ENCODE peak calls at places on chromosomes 16 and 17, in seven cellular contexts. One of them, this sample, is unnamed.

GRCh38 chr16:67965668-67966548 is 2.5 kb downstream of the SLC12A4 start:
- DNase-seq in endothelial cell of umbilical vein: no peak
- DNase-seq in NCI-H226: no peak
- DNase-seq in effector memory CD4-positive, alpha-beta T cell: no peak
- DNase-seq in epithelial cell of proximal tubule: no peak
- DNase-seq in Panc1: no peak
- DNase-seq in OCI-M1: no peak
- DNase-seq in this sample: no peak

GRCh38 chr17:17837966-17838962 is 1.5 kb upstream of the SREBF1 start:
- DNase-seq in effector memory CD4-positive, alpha-beta T cell: no peak
- DNase-seq in Panc1: no peak
- DNase-seq in OCI-M1: peak; percentile 91
- DNase-seq in epithelial cell of proximal tubule: no peak
- DNase-seq in endothelial cell of umbilical vein: peak; percentile 59
- DNase-seq in NCI-H226: no peak
- DNase-seq in this sample: peak; percentile 44

GRCh38 chr16:11328172-11329079 is 16.8 kb upstream of the RMI2 start:
- DNase-seq in effector memory CD4-positive, alpha-beta T cell: peak; percentile 7
- DNase-seq in Panc1: peak; percentile 28
- DNase-seq in OCI-M1: peak; percentile 22
- DNase-seq in epithelial cell of proximal tubule: peak; percentile 74
- DNase-seq in NCI-H226: peak; percentile 91
- DNase-seq in endothelial cell of umbilical vein: peak; percentile 79
- DNase-seq in this sample: peak; percentile 89

GRCh38 chr17:80605326-80606066 is 60.9 kb downstream of the RPTOR start:
- DNase-seq in NCI-H226: peak; percentile 82
- DNase-seq in epithelial cell of proximal tubule: no peak
- DNase-seq in OCI-M1: no peak
- DNase-seq in Panc1: peak; percentile 12
- DNase-seq in effector memory CD4-positive, alpha-beta T cell: no peak
- DNase-seq in endothelial cell of umbilical vein: no peak
- DNase-seq in this sample: no peak

GRCh38 chr16:24685539-24686432 is 43.7 kb upstream of the TNRC6A start:
- DNase-seq in endothelial cell of umbilical vein: peak; percentile 72
- DNase-seq in NCI-H226: peak; percentile 55
- DNase-seq in Panc1: no peak
- DNase-seq in OCI-M1: no peak
- DNase-seq in effector memory CD4-positive, alpha-beta T cell: no peak
- DNase-seq in epithelial cell of proximal tubule: no peak
- DNase-seq in this sample: peak; percentile 75

GRCh38 chr16:228151-228855 is 946 bp downstream of the LUC7L start:
- DNase-seq in Panc1: no peak
- DNase-seq in OCI-M1: no peak
- DNase-seq in NCI-H226: no peak
- DNase-seq in effector memory CD4-positive, alpha-beta T cell: no peak
- DNase-seq in endothelial cell of umbilical vein: no peak
- DNase-seq in epithelial cell of proximal tubule: no peak
- DNase-seq in this sample: no peak

GRCh38 chr17:47207143-47208067 is 1.7 kb upstream of the MYL4 start:
- DNase-seq in epithelial cell of proximal tubule: no peak
- DNase-seq in NCI-H226: no peak
- DNase-seq in effector memory CD4-positive, alpha-beta T cell: no peak
- DNase-seq in OCI-M1: no peak
- DNase-seq in endothelial cell of umbilical vein: no peak
- DNase-seq in Panc1: no peak
- DNase-seq in this sample: no peak

GRCh38 chr17:80009391-80010282 is 26.0 kb downstream of the TBC1D16 start:
- DNase-seq in effector memory CD4-positive, alpha-beta T cell: no peak
- DNase-seq in Panc1: no peak
- DNase-seq in epithelial cell of proximal tubule: no peak
- DNase-seq in endothelial cell of umbilical vein: no peak
- DNase-seq in NCI-H226: no peak
- DNase-seq in OCI-M1: no peak
- DNase-seq in this sample: no peak

GRCh38 chr17:2068101-2068518 is 13.2 kb downstream of the HIC1 start:
- DNase-seq in OCI-M1: no peak
- DNase-seq in endothelial cell of umbilical vein: no peak
- DNase-seq in Panc1: no peak
- DNase-seq in effector memory CD4-positive, alpha-beta T cell: no peak
- DNase-seq in epithelial cell of proximal tubule: no peak
- DNase-seq in NCI-H226: no peak
- DNase-seq in this sample: peak; percentile 73

GRCh38 chr17:40827746-40828453 is 5.5 kb upstream of the KRT10 start:
- DNase-seq in Panc1: no peak
- DNase-seq in epithelial cell of proximal tubule: no peak
- DNase-seq in OCI-M1: peak; percentile 86
- DNase-seq in effector memory CD4-positive, alpha-beta T cell: no peak
- DNase-seq in endothelial cell of umbilical vein: no peak
- DNase-seq in NCI-H226: peak; percentile 36
- DNase-seq in this sample: no peak

GRCh38 chr16:25721439-25721838 is 29.7 kb downstream of the HS3ST4 start:
- DNase-seq in Panc1: no peak
- DNase-seq in OCI-M1: no peak
- DNase-seq in NCI-H226: no peak
- DNase-seq in epithelial cell of proximal tubule: no peak
- DNase-seq in endothelial cell of umbilical vein: no peak
- DNase-seq in effector memory CD4-positive, alpha-beta T cell: no peak
- DNase-seq in this sample: no peak

GRCh38 chr17:61048398-61049106 is 351.1 kb upstream of the TBX2 start:
- DNase-seq in NCI-H226: no peak
- DNase-seq in OCI-M1: peak; percentile 28
- DNase-seq in epithelial cell of proximal tubule: no peak
- DNase-seq in effector memory CD4-positive, alpha-beta T cell: no peak
- DNase-seq in Panc1: no peak
- DNase-seq in endothelial cell of umbilical vein: no peak
- DNase-seq in this sample: no peak